ENCODE peak calls at places on chromosomes 11 and 22, in five cellular contexts. V is suprapubic skin, P is hepatocyte, H is spleen, Q is AG04450. T is an unnamed sample.

GRCh38 chr22:39234867-39235687 is 9.7 kb downstream of the PDGFB start:
- DNase-seq in Q (no peak), V (peak; percentile 88), H (no peak), P (no peak), T (no peak)

GRCh38 chr22:26656896-26657851 is at the start of gene MIAT:
- DNase-seq in H (peak; percentile 91), V (no peak), Q (no peak), P (peak; percentile 33), T (peak; percentile 32)

GRCh38 chr11:128610765-128611617 is 23.6 kb upstream of the ETS1 start:
- DNase-seq in H (peak; percentile 94), V (no peak), P (no peak), Q (no peak), T (no peak)

GRCh38 chr22:27857441-27857840 is 55.9 kb upstream of the MN1 start:
- DNase-seq in P (no peak), V (no peak), Q (no peak), H (no peak), T (no peak)

GRCh38 chr11:35089724-35090505 is 49.1 kb upstream of the CD44 start:
- DNase-seq in H (no peak), P (no peak), V (no peak), Q (no peak), T (no peak)

GRCh38 chr11:63907063-63907462 is 9.9 kb downstream of the RCOR2 start:
- DNase-seq in V (no peak), H (no peak), Q (no peak), P (no peak), T (no peak)

GRCh38 chr22:50190182-50190951 is 4.7 kb downstream of the TRABD start:
- DNase-seq in Q (no peak), H (peak; percentile 99), P (peak; percentile 84), V (peak; percentile 88), T (no peak)

GRCh38 chr11:119318240-119319135 is 1.6 kb upstream of the MCAM start:
- DNase-seq in V (peak; percentile 63), H (no peak), P (no peak), Q (no peak), T (peak; percentile 38)

GRCh38 chr11:10564030-10564429 is 4.4 kb downstream of the LYVE1 start:
- DNase-seq in H (no peak), Q (no peak), V (no peak), P (no peak), T (no peak)

GRCh38 chr11:35163707-35164496 is 24.9 kb downstream of the CD44 start:
- DNase-seq in V (no peak), H (no peak), Q (no peak), P (no peak), T (no peak)

GRCh38 chr11:46069595-46069994 is 51.7 kb downstream of the PHF21A start:
- DNase-seq in H (no peak), V (no peak), P (no peak), Q (no peak), T (no peak)

GRCh38 chr11:87425943-87426342 is 388.2 kb downstream of the TMEM135 start:
- DNase-seq in V (no peak), Q (no peak), P (no peak), H (no peak), T (no peak)

GRCh38 chr22:27987557-27987956 is 68.5 kb upstream of the PITPNB start:
- DNase-seq in P (no peak), H (no peak), V (no peak), Q (peak; percentile 75), T (peak; percentile 74)

GRCh38 chr11:2837096-2837601 is 48.4 kb downstream of the CDKN1C start:
- DNase-seq in Q (no peak), H (no peak), V (peak; percentile 83), P (peak; percentile 96), T (peak; percentile 80)

GRCh38 chr11:2838676-2839075 is 46.9 kb downstream of the CDKN1C start:
- DNase-seq in Q (no peak), P (no peak), V (no peak), H (no peak), T (no peak)

GRCh38 chr11:2837651-2838050 is 47.9 kb downstream of the CDKN1C start:
- DNase-seq in P (no peak), V (no peak), H (no peak), Q (no peak), T (no peak)

GRCh38 chr11:2839395-2839941 is 46.1 kb downstream of the CDKN1C start:
- DNase-seq in P (peak; percentile 56), H (no peak), V (no peak), Q (no peak), T (no peak)

DNA sequence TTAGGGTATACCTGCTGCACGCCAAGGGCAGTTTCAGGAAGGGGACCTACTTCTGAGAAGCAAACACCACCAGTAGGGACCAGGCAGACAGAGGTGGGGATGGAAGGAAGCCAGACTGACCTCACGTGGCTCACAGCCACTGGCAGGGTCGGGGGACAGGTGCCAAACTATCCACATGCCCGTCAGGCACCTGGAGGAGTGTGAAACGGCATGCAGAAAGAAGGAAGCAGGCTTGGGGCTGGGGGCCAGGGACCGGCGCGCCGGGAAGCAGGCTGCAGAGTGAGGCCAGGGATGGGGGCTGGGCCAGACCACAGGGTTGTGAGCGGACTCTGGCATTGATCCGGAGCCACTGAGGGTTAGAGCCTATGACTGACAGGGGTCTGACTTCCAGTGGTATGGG is 47.5 kb downstream of the CDKN1C start:
- DNase-seq in H (no peak), Q (no peak), V (no peak), P (no peak), T (no peak)
- H3K27ac ChIP-seq in H (no peak overlapping the region), Q (no peak overlapping the region), V (no peak overlapping the region), P (peak overlapping the region; percentile 96), T (no peak overlapping the region)

GRCh38 chr11:70575396-70576060 is 177.2 kb downstream of the CTTN start:
- DNase-seq in V (peak; percentile 32), Q (no peak), H (peak; percentile 51), P (no peak), T (no peak)

GRCh38 chr11:70573701-70574151 is 175.4 kb downstream of the CTTN start:
- DNase-seq in H (peak; percentile 57), P (no peak), Q (no peak), V (peak; percentile 47), T (no peak)

GRCh38 chr11:70572974-70573260 is 174.6 kb downstream of the CTTN start:
- DNase-seq in P (no peak), Q (no peak), H (peak; percentile 40), V (no peak), T (no peak)

GRCh38 chr11:70577258-70577603 is 178.9 kb downstream of the CTTN start:
- DNase-seq in P (no peak), H (peak; percentile 41), Q (no peak), V (no peak), T (no peak)

GRCh38 chr11:70574725-70575347 is 176.5 kb downstream of the CTTN start:
- DNase-seq in V (peak; percentile 30), Q (no peak), H (peak; percentile 40), P (no peak), T (no peak)
- H3K9me3 ChIP-seq in V (no peaks in the 10 kb centered on the region), Q (peaks cover 90% of the 10 kb centered on the region), H (no peaks in the 10 kb centered on the region), P (no peaks in the 10 kb centered on the region), T (no peaks in the 10 kb centered on the region)

GRCh38 chr11:3947084-3947483 is 91.6 kb downstream of the STIM1 start:
- DNase-seq in H (no peak), Q (no peak), V (no peak), P (no peak), T (peak; percentile 12)
- H3K27ac ChIP-seq in H (peak overlapping the region; percentile 88), Q (no peak overlapping the region), V (peak overlapping the region; percentile 68), P (no peak overlapping the region), T (no peak overlapping the region)

GRCh38 chr11:76495017-76495416 is 50.2 kb downstream of the EMSY start:
- DNase-seq in Q (no peak), P (no peak), H (no peak), V (no peak), T (no peak)
- H3K9me3 ChIP-seq in Q (peaks cover 5% of the 10 kb centered on the region), P (no peaks in the 10 kb centered on the region), H (no peaks in the 10 kb centered on the region), V (no peaks in the 10 kb centered on the region), T (no peaks in the 10 kb centered on the region)

GRCh38 chr22:17565986-17566687 is 2.8 kb downstream of the SLC25A18 start:
- DNase-seq in H (no peak), V (no peak), P (no peak), Q (no peak), T (no peak)
- H3K27ac ChIP-seq in H (no peak overlapping the region), V (no peak overlapping the region), P (no peak overlapping the region), Q (no peak overlapping the region), T (no peak overlapping the region)

DNA sequence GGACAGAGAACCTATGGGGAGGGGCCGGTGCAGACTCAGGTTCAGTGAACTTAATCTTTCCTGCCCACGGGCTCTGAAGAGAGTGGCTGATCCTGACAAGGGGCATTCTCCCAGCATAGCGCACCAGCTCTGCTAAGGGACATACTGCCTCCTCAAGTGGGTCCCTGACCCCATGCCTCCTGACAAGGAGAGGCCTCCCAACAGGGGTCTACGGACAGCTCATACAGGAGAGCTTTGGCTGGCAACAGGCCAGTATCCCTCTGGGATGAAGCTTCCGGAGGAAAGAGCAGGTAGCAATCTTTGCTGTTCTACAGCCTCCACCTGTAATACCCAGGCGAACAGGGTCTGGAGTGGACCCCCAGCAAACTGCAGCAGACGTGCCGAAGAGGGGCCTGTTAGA is 394.0 kb downstream of the LRRC4C start:
- DNase-seq in H (peak; percentile 41), Q (no peak), V (no peak), P (no peak), T (no peak)
- H3K9me3 ChIP-seq in H (no peaks in the 10 kb centered on the region), Q (peaks cover 20% of the 10 kb centered on the region), V (peaks cover 12% of the 10 kb centered on the region), P (no peaks in the 10 kb centered on the region), T (no peaks in the 10 kb centered on the region)

GRCh38 chr22:18059473-18059872 is 18.3 kb upstream of the PEX26 start:
- DNase-seq in P (no peak), H (no peak), V (no peak), Q (no peak), T (no peak)
- H3K27ac ChIP-seq in P (peak overlapping the region; percentile 96), H (no peak overlapping the region), V (no peak overlapping the region), Q (peak overlapping the region; percentile 11), T (no peak overlapping the region)

GRCh38 chr22:47276219-47276843 is 513.9 kb downstream of the TBC1D22A start:
- DNase-seq in P (no peak), Q (no peak), H (peak; percentile 22), V (peak; percentile 31), T (no peak)

GRCh38 chr22:47279337-47279736 is 516.9 kb downstream of the TBC1D22A start:
- DNase-seq in V (peak; percentile 31), Q (no peak), P (no peak), H (no peak), T (no peak)

GRCh38 chr22:47277001-47277400 is 514.6 kb downstream of the TBC1D22A start:
- DNase-seq in P (no peak), H (no peak), Q (no peak), V (peak; percentile 56), T (no peak)

GRCh38 chr22:47278655-47279054 is 516.2 kb downstream of the TBC1D22A start:
- DNase-seq in V (no peak), Q (no peak), H (no peak), P (no peak), T (no peak)

DNA sequence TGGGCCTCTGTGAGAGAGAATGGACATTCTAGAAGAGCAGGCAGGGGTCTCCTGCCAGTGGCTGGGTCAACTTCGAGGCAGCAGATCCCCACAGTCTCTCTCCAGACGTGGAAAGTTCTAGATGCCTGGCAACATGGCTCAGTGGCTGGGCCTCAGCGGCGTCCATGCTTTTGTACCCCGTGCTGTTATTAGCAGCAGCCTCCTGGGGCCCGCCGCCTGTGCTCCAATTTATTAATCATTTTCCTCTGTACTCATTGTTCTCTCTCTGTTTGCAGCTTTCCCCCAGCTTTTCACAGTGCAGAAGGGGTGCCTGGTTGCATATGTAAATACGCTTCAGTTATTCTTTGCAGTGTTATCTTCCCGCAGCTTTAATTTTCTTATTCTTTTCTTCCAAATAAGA is 515.1 kb downstream of the TBC1D22A start:
- DNase-seq in H (no peak), V (peak; percentile 34), Q (no peak), P (no peak), T (no peak)
- H3K9me3 ChIP-seq in H (no peaks in the 10 kb centered on the region), V (no peaks in the 10 kb centered on the region), Q (no peaks in the 10 kb centered on the region), P (no peaks in the 10 kb centered on the region), T (no peaks in the 10 kb centered on the region)

T was measured in SJCRH30.